ENCODE peak calls at places on chromosome 22, in ten cellular contexts. One of them, this sample, is unnamed. For H3K36me3, the result is how much of the 10 kb centered on the place peaks cover.

GRCh38 chr22:26447594-26448329 is 18.7 kb downstream of the ASPHD2 start:
- DNase-seq in right atrium auricular region: no peak
- DNase-seq in CD8-positive, alpha-beta T cell: no peak
- DNase-seq in Peyer's patch: no peak
- DNase-seq in OCI-LY7: no peak
- DNase-seq in fibroblast of lung: no peak
- DNase-seq in mammary epithelial cell: no peak
- DNase-seq in astrocyte: no peak
- DNase-seq in PC-3: no peak
- DNase-seq in thoracic aorta: no peak
- DNase-seq in this sample: no peak

GRCh38 chr22:46079093-46079860 is 71.0 kb upstream of the PPARA start:
- DNase-seq in mammary epithelial cell: peak
- DNase-seq in right atrium auricular region: no peak
- DNase-seq in astrocyte: no peak
- DNase-seq in CD8-positive, alpha-beta T cell: no peak
- DNase-seq in PC-3: no peak
- DNase-seq in fibroblast of lung: peak
- DNase-seq in thoracic aorta: no peak
- DNase-seq in Peyer's patch: peak
- DNase-seq in OCI-LY7: no peak
- DNase-seq in this sample: no peak

GRCh38 chr22:17952273-17952801 is 72.0 kb downstream of the MICAL3 start:
- DNase-seq in mammary epithelial cell: no peak
- DNase-seq in fibroblast of lung: no peak
- DNase-seq in thoracic aorta: no peak
- DNase-seq in right atrium auricular region: no peak
- DNase-seq in Peyer's patch: no peak
- DNase-seq in astrocyte: no peak
- DNase-seq in PC-3: peak
- DNase-seq in CD8-positive, alpha-beta T cell: no peak
- DNase-seq in OCI-LY7: no peak
- DNase-seq in this sample: peak

GRCh38 chr22:21889251-21889990 is 22.0 kb upstream of the MAPK1 start:
- DNase-seq in fibroblast of lung: no peak
- DNase-seq in PC-3: no peak
- DNase-seq in mammary epithelial cell: no peak
- DNase-seq in astrocyte: no peak
- DNase-seq in CD8-positive, alpha-beta T cell: no peak
- DNase-seq in Peyer's patch: no peak
- DNase-seq in OCI-LY7: no peak
- DNase-seq in thoracic aorta: no peak
- DNase-seq in right atrium auricular region: no peak
- DNase-seq in this sample: no peak

GRCh38 chr22:37431366-37431765 is 4.1 kb upstream of the ELFN2 start:
- DNase-seq in thoracic aorta: no peak
- DNase-seq in astrocyte: peak
- DNase-seq in Peyer's patch: no peak
- DNase-seq in PC-3: peak
- DNase-seq in mammary epithelial cell: no peak
- DNase-seq in fibroblast of lung: peak
- DNase-seq in OCI-LY7: no peak
- DNase-seq in right atrium auricular region: no peak
- DNase-seq in CD8-positive, alpha-beta T cell: no peak
- DNase-seq in this sample: no peak

GRCh38 chr22:42772647-42773046 is 52.0 kb upstream of the A4GALT start:
- DNase-seq in thoracic aorta: no peak
- DNase-seq in fibroblast of lung: no peak
- DNase-seq in PC-3: no peak
- DNase-seq in mammary epithelial cell: no peak
- DNase-seq in CD8-positive, alpha-beta T cell: no peak
- DNase-seq in Peyer's patch: no peak
- DNase-seq in OCI-LY7: no peak
- DNase-seq in right atrium auricular region: no peak
- DNase-seq in astrocyte: no peak
- DNase-seq in this sample: no peak

GRCh38 chr22:47307812-47308211 is 545.4 kb downstream of the TBC1D22A start:
- DNase-seq in astrocyte: no peak
- DNase-seq in mammary epithelial cell: no peak
- DNase-seq in PC-3: no peak
- DNase-seq in OCI-LY7: no peak
- DNase-seq in fibroblast of lung: no peak
- DNase-seq in CD8-positive, alpha-beta T cell: no peak
- DNase-seq in thoracic aorta: no peak
- DNase-seq in right atrium auricular region: no peak
- DNase-seq in Peyer's patch: no peak
- DNase-seq in this sample: no peak

GRCh38 chr22:36244522-36245391 is 5.4 kb upstream of the APOL2 start:
- DNase-seq in astrocyte: peak
- DNase-seq in OCI-LY7: no peak
- DNase-seq in fibroblast of lung: peak
- DNase-seq in thoracic aorta: no peak
- DNase-seq in PC-3: no peak
- DNase-seq in mammary epithelial cell: no peak
- DNase-seq in right atrium auricular region: no peak
- DNase-seq in Peyer's patch: no peak
- DNase-seq in CD8-positive, alpha-beta T cell: no peak
- DNase-seq in this sample: no peak

GRCh38 chr22:42180349-42180842 is 49.8 kb upstream of the CYP2D6 start:
- DNase-seq in mammary epithelial cell: no peak
- DNase-seq in Peyer's patch: no peak
- DNase-seq in CD8-positive, alpha-beta T cell: peak
- DNase-seq in astrocyte: peak
- DNase-seq in OCI-LY7: no peak
- DNase-seq in fibroblast of lung: peak
- DNase-seq in thoracic aorta: no peak
- DNase-seq in PC-3: no peak
- DNase-seq in right atrium auricular region: peak
- DNase-seq in this sample: no peak

GRCh38 chr22:20131856-20132685 is 467 bp downstream of the ZDHHC8 start:
- DNase-seq in CD8-positive, alpha-beta T cell: peak
- DNase-seq in OCI-LY7: no peak
- DNase-seq in thoracic aorta: no peak
- DNase-seq in PC-3: no peak
- DNase-seq in right atrium auricular region: no peak
- DNase-seq in mammary epithelial cell: no peak
- DNase-seq in astrocyte: no peak
- DNase-seq in fibroblast of lung: no peak
- DNase-seq in Peyer's patch: peak
- DNase-seq in this sample: no peak

GRCh38 chr22:37601540-37602442 is 6.8 kb upstream of the GGA1 start:
- DNase-seq in Peyer's patch: peak
- DNase-seq in PC-3: peak
- DNase-seq in mammary epithelial cell: peak
- DNase-seq in thoracic aorta: no peak
- DNase-seq in astrocyte: peak
- DNase-seq in OCI-LY7: peak
- DNase-seq in CD8-positive, alpha-beta T cell: no peak
- DNase-seq in fibroblast of lung: peak
- DNase-seq in right atrium auricular region: no peak
- DNase-seq in this sample: peak

GRCh38 chr22:27124336-27125023 is 467.1 kb downstream of the MIAT start:
- DNase-seq in CD8-positive, alpha-beta T cell: no peak
- DNase-seq in mammary epithelial cell: no peak
- DNase-seq in Peyer's patch: no peak
- DNase-seq in thoracic aorta: no peak
- DNase-seq in right atrium auricular region: no peak
- DNase-seq in OCI-LY7: no peak
- DNase-seq in astrocyte: peak
- DNase-seq in fibroblast of lung: peak
- DNase-seq in PC-3: no peak
- DNase-seq in this sample: no peak

GRCh38 chr22:36184433-36185035 is 17.1 kb downstream of the APOL4 start:
- DNase-seq in OCI-LY7: no peak
- DNase-seq in CD8-positive, alpha-beta T cell: no peak
- DNase-seq in astrocyte: peak
- DNase-seq in Peyer's patch: no peak
- DNase-seq in thoracic aorta: no peak
- DNase-seq in PC-3: no peak
- DNase-seq in fibroblast of lung: peak
- DNase-seq in right atrium auricular region: no peak
- DNase-seq in mammary epithelial cell: no peak
- DNase-seq in this sample: no peak

GRCh38 chr22:20439928-20440575 is 2.4 kb upstream of the SCARF2 start:
- DNase-seq in thoracic aorta: no peak
- DNase-seq in OCI-LY7: no peak
- DNase-seq in right atrium auricular region: no peak
- DNase-seq in astrocyte: no peak
- DNase-seq in mammary epithelial cell: no peak
- DNase-seq in Peyer's patch: peak
- DNase-seq in CD8-positive, alpha-beta T cell: no peak
- DNase-seq in fibroblast of lung: no peak
- DNase-seq in PC-3: no peak
- DNase-seq in this sample: no peak

GRCh38 chr22:19722175-19722914 is 994 bp upstream of the GP1BB start:
- DNase-seq in mammary epithelial cell: no peak
- DNase-seq in fibroblast of lung: no peak
- DNase-seq in thoracic aorta: no peak
- DNase-seq in OCI-LY7: no peak
- DNase-seq in Peyer's patch: no peak
- DNase-seq in astrocyte: no peak
- DNase-seq in right atrium auricular region: no peak
- DNase-seq in PC-3: no peak
- DNase-seq in CD8-positive, alpha-beta T cell: no peak
- DNase-seq in this sample: no peak

GRCh38 chr22:39409630-39410029 is 10.1 kb downstream of the TAB1 start:
- DNase-seq in right atrium auricular region: no peak
- DNase-seq in Peyer's patch: no peak
- DNase-seq in thoracic aorta: no peak
- DNase-seq in astrocyte: no peak
- DNase-seq in OCI-LY7: no peak
- DNase-seq in CD8-positive, alpha-beta T cell: no peak
- DNase-seq in fibroblast of lung: no peak
- DNase-seq in PC-3: no peak
- DNase-seq in mammary epithelial cell: no peak
- DNase-seq in this sample: no peak

GRCh38 chr22:39408173-39408572 is 8.6 kb downstream of the TAB1 start:
- DNase-seq in fibroblast of lung: no peak
- DNase-seq in right atrium auricular region: no peak
- DNase-seq in CD8-positive, alpha-beta T cell: no peak
- DNase-seq in OCI-LY7: no peak
- DNase-seq in astrocyte: no peak
- DNase-seq in mammary epithelial cell: peak
- DNase-seq in PC-3: no peak
- DNase-seq in Peyer's patch: no peak
- DNase-seq in thoracic aorta: no peak
- DNase-seq in this sample: peak

GRCh38 chr22:39401301-39401631 is 1.7 kb downstream of the TAB1 start:
- DNase-seq in astrocyte: no peak
- DNase-seq in right atrium auricular region: no peak
- DNase-seq in Peyer's patch: no peak
- DNase-seq in mammary epithelial cell: no peak
- DNase-seq in thoracic aorta: no peak
- DNase-seq in OCI-LY7: no peak
- DNase-seq in PC-3: no peak
- DNase-seq in CD8-positive, alpha-beta T cell: no peak
- DNase-seq in fibroblast of lung: no peak
- DNase-seq in this sample: no peak

GRCh38 chr22:39408807-39409206 is 9.2 kb downstream of the TAB1 start:
- DNase-seq in OCI-LY7: no peak
- DNase-seq in PC-3: no peak
- DNase-seq in fibroblast of lung: no peak
- DNase-seq in mammary epithelial cell: no peak
- DNase-seq in astrocyte: no peak
- DNase-seq in Peyer's patch: no peak
- DNase-seq in thoracic aorta: no peak
- DNase-seq in right atrium auricular region: no peak
- DNase-seq in CD8-positive, alpha-beta T cell: no peak
- DNase-seq in this sample: peak

GRCh38 chr22:39405346-39406085 is 5.9 kb downstream of the TAB1 start:
- DNase-seq in thoracic aorta: peak
- DNase-seq in fibroblast of lung: peak
- DNase-seq in PC-3: no peak
- DNase-seq in CD8-positive, alpha-beta T cell: no peak
- DNase-seq in right atrium auricular region: no peak
- DNase-seq in astrocyte: peak
- DNase-seq in Peyer's patch: no peak
- DNase-seq in OCI-LY7: no peak
- DNase-seq in mammary epithelial cell: no peak
- DNase-seq in this sample: no peak
- TF ChIP-seq CTCF in thoracic aorta: peak
- TF ChIP-seq CTCF in fibroblast of lung: peak
- TF ChIP-seq CTCF in PC-3: no peak
- TF ChIP-seq CTCF in CD8-positive, alpha-beta T cell: no peak
- TF ChIP-seq CTCF in right atrium auricular region: peak
- TF ChIP-seq CTCF in astrocyte: peak
- TF ChIP-seq CTCF in Peyer's patch: no peak
- TF ChIP-seq CTCF in OCI-LY7: no peak
- TF ChIP-seq CTCF in mammary epithelial cell: no peak
- TF ChIP-seq CTCF in this sample: no peak

GRCh38 chr22:31614781-31615480 is 47.1 kb downstream of the PISD start:
- DNase-seq in thoracic aorta: no peak
- DNase-seq in mammary epithelial cell: no peak
- DNase-seq in right atrium auricular region: no peak
- DNase-seq in fibroblast of lung: no peak
- DNase-seq in PC-3: no peak
- DNase-seq in astrocyte: no peak
- DNase-seq in CD8-positive, alpha-beta T cell: no peak
- DNase-seq in OCI-LY7: no peak
- DNase-seq in Peyer's patch: peak
- DNase-seq in this sample: no peak
- H3K36me3 ChIP-seq in thoracic aorta: under half
- H3K36me3 ChIP-seq in mammary epithelial cell: under half
- H3K36me3 ChIP-seq in right atrium auricular region: under half
- H3K36me3 ChIP-seq in fibroblast of lung: under half
- H3K36me3 ChIP-seq in PC-3: under half
- H3K36me3 ChIP-seq in astrocyte: under half
- H3K36me3 ChIP-seq in CD8-positive, alpha-beta T cell: under half
- H3K36me3 ChIP-seq in OCI-LY7: half or more
- H3K36me3 ChIP-seq in Peyer's patch: under half
- H3K36me3 ChIP-seq in this sample: under half

GRCh38 chr22:50281957-50282356 is 11.8 kb upstream of the MAPK11 start:
- DNase-seq in astrocyte: no peak
- DNase-seq in OCI-LY7: no peak
- DNase-seq in mammary epithelial cell: peak
- DNase-seq in CD8-positive, alpha-beta T cell: no peak
- DNase-seq in PC-3: peak
- DNase-seq in right atrium auricular region: no peak
- DNase-seq in thoracic aorta: no peak
- DNase-seq in Peyer's patch: no peak
- DNase-seq in fibroblast of lung: peak
- DNase-seq in this sample: no peak
- TF ChIP-seq CTCF in astrocyte: no peak
- TF ChIP-seq CTCF in OCI-LY7: no peak
- TF ChIP-seq CTCF in mammary epithelial cell: no peak
- TF ChIP-seq CTCF in CD8-positive, alpha-beta T cell: no peak
- TF ChIP-seq CTCF in PC-3: no peak
- TF ChIP-seq CTCF in right atrium auricular region: peak
- TF ChIP-seq CTCF in thoracic aorta: no peak
- TF ChIP-seq CTCF in Peyer's patch: no peak
- TF ChIP-seq CTCF in fibroblast of lung: no peak
- TF ChIP-seq CTCF in this sample: no peak

DNA sequence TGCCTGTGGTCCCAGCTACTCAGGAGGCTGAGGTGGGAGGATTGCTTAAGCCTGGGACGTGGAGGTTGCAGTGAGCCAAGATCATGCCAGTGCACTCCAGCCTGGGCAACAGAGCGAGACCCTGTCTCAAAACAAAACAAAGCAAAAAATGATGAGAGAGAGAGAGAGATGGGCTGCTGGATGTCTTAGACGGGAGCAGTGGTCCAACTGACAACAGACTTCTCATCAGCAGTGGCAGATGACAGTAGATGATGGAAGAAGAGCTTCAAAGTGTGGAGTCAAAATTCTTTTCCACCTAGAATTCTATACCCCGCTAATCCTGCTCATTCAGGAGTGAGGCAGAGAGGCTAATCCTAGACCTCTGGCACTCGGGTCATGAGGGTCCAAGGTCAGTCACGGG is 29.0 kb upstream of the ACR start:
- DNase-seq in fibroblast of lung: no peak
- DNase-seq in astrocyte: no peak
- DNase-seq in right atrium auricular region: no peak
- DNase-seq in OCI-LY7: no peak
- DNase-seq in Peyer's patch: no peak
- DNase-seq in PC-3: no peak
- DNase-seq in CD8-positive, alpha-beta T cell: no peak
- DNase-seq in mammary epithelial cell: no peak
- DNase-seq in thoracic aorta: no peak
- DNase-seq in this sample: no peak
- H3K36me3 ChIP-seq in fibroblast of lung: under half
- H3K36me3 ChIP-seq in astrocyte: under half
- H3K36me3 ChIP-seq in right atrium auricular region: under half
- H3K36me3 ChIP-seq in OCI-LY7: under half
- H3K36me3 ChIP-seq in Peyer's patch: under half
- H3K36me3 ChIP-seq in PC-3: under half
- H3K36me3 ChIP-seq in CD8-positive, alpha-beta T cell: under half
- H3K36me3 ChIP-seq in mammary epithelial cell: under half
- H3K36me3 ChIP-seq in thoracic aorta: under half
- H3K36me3 ChIP-seq in this sample: under half